ENCODE peak calls at places on chromosome 20, in seven cellular contexts. D is astrocyte of the cerebellum, V is pancreas, W is thoracic aorta, M is OCI-LY7, R is colonic mucosa, C is fibroblast of the aortic adventitia. F is an unnamed sample.

GRCh38 chr20:62219992-62220665 is at the start of gene HRH3:
- DNase-seq in D (no peak), V (peak), W (no peak), M (peak), R (no peak), C (no peak), F (peak)

GRCh38 chr20:58714340-58714922 is 21.8 kb downstream of the NPEPL1 start:
- DNase-seq in D (no peak), V (no peak), W (no peak), M (no peak), R (peak), C (no peak), F (peak)

GRCh38 chr20:12728782-12729181 is 280.0 kb upstream of the SPTLC3 start:
- DNase-seq in D (no peak), V (no peak), W (no peak), M (no peak), R (no peak), C (no peak), F (no peak)

GRCh38 chr20:10699941-10700340 is 26.1 kb upstream of the JAG1 start:
- DNase-seq in D (no peak), V (no peak), W (no peak), M (no peak), R (peak), C (no peak), F (no peak)

GRCh38 chr20:48783533-48784272 is 44.1 kb downstream of the PREX1 start:
- DNase-seq in D (peak), V (no peak), W (no peak), M (peak), R (no peak), C (peak), F (no peak)

GRCh38 chr20:35049776-35050352 is 42.7 kb downstream of the TRPC4AP start:
- DNase-seq in D (peak), V (no peak), W (no peak), M (no peak), R (no peak), C (no peak), F (no peak)

GRCh38 chr20:9440891-9441290 is 73.5 kb upstream of the LAMP5 start:
- DNase-seq in D (no peak), V (no peak), W (no peak), M (no peak), R (no peak), C (peak), F (no peak)

GRCh38 chr20:41135187-41135887 is 2.0 kb upstream of the PLCG1 start:
- DNase-seq in D (no peak), V (peak), W (no peak), M (peak), R (peak), C (no peak), F (peak)

GRCh38 chr20:19786311-19786710 is 28.3 kb downstream of the RIN2 start:
- DNase-seq in D (peak), V (no peak), W (no peak), M (no peak), R (peak), C (peak), F (no peak)

GRCh38 chr20:47438464-47439381 is 63.0 kb upstream of the NCOA3 start:
- DNase-seq in D (no peak), V (no peak), W (no peak), M (peak), R (no peak), C (no peak), F (peak)

GRCh38 chr20:13549451-13549850 is 89.3 kb downstream of the TASP1 start:
- DNase-seq in D (no peak), V (no peak), W (no peak), M (no peak), R (no peak), C (no peak), F (no peak)

GRCh38 chr20:35134472-35134871 is 12.7 kb downstream of the EDEM2 start:
- DNase-seq in D (no peak), V (peak), W (peak), M (no peak), R (no peak), C (peak), F (no peak)

GRCh38 chr20:17394411-17394810 is 136.8 kb downstream of the BFSP1 start:
- DNase-seq in D (no peak), V (no peak), W (no peak), M (no peak), R (no peak), C (no peak), F (no peak)

GRCh38 chr20:48785256-48785655 is 42.5 kb downstream of the PREX1 start:
- DNase-seq in D (no peak), V (no peak), W (no peak), M (no peak), R (no peak), C (no peak), F (no peak)

GRCh38 chr20:59042151-59042795 is at the start of gene PRELID3B:
- DNase-seq in D (no peak), V (peak), W (no peak), M (peak), R (peak), C (peak), F (peak)

GRCh38 chr20:61387204-61387958 is 135.3 kb downstream of the CDH4 start:
- DNase-seq in D (peak), V (peak), W (no peak), M (no peak), R (no peak), C (peak), F (no peak)

GRCh38 chr20:39468703-39469102 is 506.6 kb downstream of the DHX35 start:
- DNase-seq in D (no peak), V (no peak), W (no peak), M (peak), R (no peak), C (no peak), F (no peak)

GRCh38 chr20:13492001-13492480 is 146.7 kb downstream of the TASP1 start:
- DNase-seq in D (peak), V (no peak), W (no peak), M (no peak), R (no peak), C (peak), F (no peak)

GRCh38 chr20:34954905-34955231 is 738 bp downstream of the GSS start:
- DNase-seq in D (no peak), V (no peak), W (no peak), M (no peak), R (peak), C (no peak), F (no peak)

GRCh38 chr20:63023071-63023835 is 16.5 kb upstream of the BHLHE23 start:
- DNase-seq in D (no peak), V (no peak), W (no peak), M (no peak), R (no peak), C (no peak), F (no peak)

GRCh38 chr20:46755483-46756417 is 46.3 kb downstream of the SLC2A10 start:
- DNase-seq in D (no peak), V (no peak), W (no peak), M (no peak), R (no peak), C (no peak), F (no peak)

GRCh38 chr20:63219447-63219821 is 3.5 kb upstream of the YTHDF1 start:
- DNase-seq in D (no peak), V (no peak), W (no peak), M (no peak), R (no peak), C (no peak), F (no peak)

GRCh38 chr20:275791-276190 is 14.8 kb downstream of the C20orf96 start:
- DNase-seq in D (no peak), V (no peak), W (no peak), M (no peak), R (peak), C (no peak), F (no peak)

GRCh38 chr20:17887331-17888030 is 81.1 kb downstream of the SNX5 start:
- DNase-seq in D (no peak), V (no peak), W (no peak), M (no peak), R (peak), C (no peak), F (no peak)

GRCh38 chr20:57180954-57181353 is 85.5 kb downstream of the BMP7 start:
- DNase-seq in D (no peak), V (peak), W (no peak), M (no peak), R (no peak), C (no peak), F (no peak)

GRCh38 chr20:49187330-49188100 is 619 bp downstream of the STAU1 start:
- DNase-seq in D (no peak), V (peak), W (no peak), M (peak), R (peak), C (peak), F (peak)

GRCh38 chr20:20150241-20150640 is 97.9 kb downstream of the CFAP61 start:
- DNase-seq in D (no peak), V (no peak), W (no peak), M (no peak), R (no peak), C (no peak), F (no peak)

GRCh38 chr20:47464380-47465101 is 37.1 kb upstream of the NCOA3 start:
- DNase-seq in D (peak), V (peak), W (peak), M (no peak), R (peak), C (peak), F (no peak)

GRCh38 chr20:42714298-42715141 is 475.2 kb downstream of the PTPRT start:
- DNase-seq in D (no peak), V (peak), W (no peak), M (no peak), R (no peak), C (no peak), F (no peak)
- TF ChIP-seq CTCF in D (no peak), V (no peak), W (no peak), M (no peak), R (no peak), C (no peak), F (no peak)

DNA sequence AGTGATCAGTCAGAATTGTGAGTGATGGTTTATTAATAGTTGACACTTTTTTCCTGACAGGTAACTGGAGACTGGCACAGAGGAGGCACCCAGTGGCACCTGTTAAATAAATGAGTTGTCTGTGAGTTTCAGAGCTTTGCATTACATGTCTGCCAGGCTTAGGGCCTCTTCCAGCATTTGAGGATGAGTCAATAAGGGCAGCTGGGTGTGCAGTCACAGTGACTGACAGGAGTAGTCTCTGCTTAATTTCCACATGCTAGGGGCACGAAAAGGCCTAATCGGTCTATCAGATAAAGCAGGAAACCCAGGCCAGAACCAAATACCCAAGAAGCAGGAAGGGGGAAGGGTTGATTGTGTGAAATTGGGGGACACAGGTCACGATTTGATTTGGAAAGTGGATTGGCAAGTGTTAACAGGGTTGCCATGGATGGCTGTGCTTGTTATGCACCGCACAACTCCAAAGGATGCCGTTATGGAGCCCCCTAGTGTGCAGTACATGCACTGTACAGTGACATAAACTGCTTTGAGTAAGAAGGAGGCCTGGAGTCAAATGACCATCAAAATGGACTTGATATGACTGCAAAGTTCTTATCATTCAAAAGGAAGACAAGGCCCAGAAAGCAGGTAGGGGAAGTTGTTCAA is 111.9 kb upstream of the GGTLC1 start:
- DNase-seq in D (peak), V (peak), W (no peak), M (peak), R (peak), C (peak), F (no peak)
- TF ChIP-seq CTCF in D (peak), V (peak), W (peak), M (peak), R (peak), C (peak), F (peak)

GRCh38 chr20:54025166-54025835 is 45.1 kb downstream of the BCAS1 start:
- DNase-seq in D (peak), V (no peak), W (no peak), M (no peak), R (no peak), C (peak), F (no peak)

GRCh38 chr20:54029176-54029575 is 41.2 kb downstream of the BCAS1 start:
- DNase-seq in D (no peak), V (no peak), W (no peak), M (no peak), R (no peak), C (peak), F (no peak)

GRCh38 chr20:54026300-54027064 is 43.9 kb downstream of the BCAS1 start:
- DNase-seq in D (no peak), V (no peak), W (no peak), M (no peak), R (no peak), C (no peak), F (no peak)

GRCh38 chr20:54028276-54029011 is 42.0 kb downstream of the BCAS1 start:
- DNase-seq in D (no peak), V (no peak), W (no peak), M (no peak), R (no peak), C (no peak), F (no peak)

GRCh38 chr20:54027704-54028103 is 42.7 kb downstream of the BCAS1 start:
- DNase-seq in D (no peak), V (no peak), W (no peak), M (no peak), R (no peak), C (no peak), F (no peak)
- TF ChIP-seq CTCF in D (no peak), V (no peak), W (no peak), M (no peak), R (no peak), C (no peak), F (no peak)

GRCh38 chr20:37395921-37396519 is 50.1 kb downstream of the SRC start:
- DNase-seq in D (no peak), V (no peak), W (no peak), M (no peak), R (no peak), C (no peak), F (no peak)

GRCh38 chr20:37398750-37399621 is 53.0 kb downstream of the SRC start:
- DNase-seq in D (no peak), V (no peak), W (no peak), M (no peak), R (no peak), C (no peak), F (no peak)

GRCh38 chr20:37397954-37398749 is 52.2 kb downstream of the SRC start:
- DNase-seq in D (no peak), V (no peak), W (no peak), M (no peak), R (no peak), C (no peak), F (no peak)

GRCh38 chr20:37396520-37397075 is 50.7 kb downstream of the SRC start:
- DNase-seq in D (no peak), V (no peak), W (no peak), M (no peak), R (no peak), C (no peak), F (no peak)

GRCh38 chr20:37397076-37397953 is 51.4 kb downstream of the SRC start:
- DNase-seq in D (no peak), V (no peak), W (no peak), M (no peak), R (no peak), C (no peak), F (no peak)
- TF ChIP-seq CTCF in D (no peak), V (no peak), W (no peak), M (peak), R (no peak), C (no peak), F (no peak)

DNA sequence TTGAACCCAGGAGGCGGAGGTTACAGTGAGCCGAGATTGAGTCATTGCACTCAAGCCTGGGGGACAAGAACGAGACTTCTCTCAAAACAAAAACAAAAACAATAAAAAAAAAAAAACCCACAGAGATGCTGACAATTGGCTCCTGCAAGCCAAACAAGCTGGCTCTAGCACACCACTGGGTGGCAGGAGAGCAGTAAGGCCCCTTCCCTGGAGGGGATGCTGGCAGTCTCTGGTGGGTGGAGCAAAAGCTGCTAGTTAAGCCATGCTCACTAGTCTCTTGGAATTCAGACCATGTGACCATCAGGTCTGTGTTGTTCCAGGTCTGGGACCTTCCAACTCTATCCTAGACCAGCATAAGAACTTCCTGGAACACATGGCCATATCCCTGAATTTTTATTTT is 18.9 kb upstream of the DSN1 start:
- DNase-seq in D (peak), V (peak), W (no peak), M (peak), R (no peak), C (peak), F (peak)
- TF ChIP-seq CTCF in D (peak), V (no peak), W (peak), M (peak), R (no peak), C (peak), F (peak)

GRCh38 chr20:42530855-42531674 is 658.6 kb downstream of the PTPRT start:
- DNase-seq in D (no peak), V (peak), W (no peak), M (peak), R (no peak), C (peak), F (peak)
- TF ChIP-seq CTCF in D (peak), V (no peak), W (no peak), M (peak), R (peak), C (peak), F (peak)

DNA sequence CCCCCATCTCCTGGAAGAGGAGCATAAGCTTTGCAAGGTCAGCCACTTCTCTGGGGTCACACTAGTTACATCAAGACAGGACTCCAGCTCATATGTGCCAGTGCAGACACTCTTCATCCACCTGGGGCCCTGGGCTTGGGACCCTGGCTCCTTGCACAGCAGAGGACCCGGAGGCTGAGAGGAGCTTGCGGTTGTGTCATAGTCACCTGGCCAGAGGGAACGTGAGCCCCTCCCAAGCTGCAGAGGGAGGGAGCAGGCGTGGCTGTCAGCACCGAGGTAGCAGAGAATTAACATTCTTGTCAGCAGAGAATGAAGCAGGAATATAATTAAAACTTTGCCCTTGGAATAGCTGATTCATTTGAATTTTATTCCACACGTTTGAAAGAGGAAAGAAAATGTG is 36.7 kb downstream of the BCAS4 start:
- DNase-seq in D (no peak), V (no peak), W (no peak), M (no peak), R (no peak), C (no peak), F (no peak)
- TF ChIP-seq CTCF in D (no peak), V (no peak), W (no peak), M (no peak), R (no peak), C (no peak), F (no peak)

F was measured in GM10248.